ENCODE peak calls at places on chromosomes 13 and 19, in ten cellular contexts. L is fibroblast of lung; Q is cardiac muscle cell; M is HepG2; A is CD8-positive, alpha-beta T cell; H is left ventricle myocardium inferior; C is body of pancreas; T is tibial artery; Z is lower lobe of right lung; W is heart left ventricle. Y is an unnamed sample. For H3K4me1, the result is how much of the 10 kb centered on the place peaks cover.

GRCh38 chr13:40130871-40131636 is 475.6 kb downstream of the COG6 start:
- DNase-seq in L (peak), Q (peak), M (peak), A (no peak), H (no peak), C (no peak), T (no peak), Z (no peak), W (no peak), Y (no peak)

GRCh38 chr19:21164541-21164940 is 22.7 kb downstream of the ZNF431 start:
- DNase-seq in L (no peak), Q (no peak), M (no peak), A (no peak), H (no peak), C (no peak), T (no peak), Z (no peak), W (no peak), Y (no peak)

GRCh38 chr13:52010890-52011689 is at the start of gene ATP7B:
- DNase-seq in L (no peak), Q (peak), M (peak), A (no peak), H (no peak), C (peak), T (no peak), Z (no peak), W (peak), Y (no peak)

GRCh38 chr19:58196911-58197616 is 14.2 kb downstream of the ZNF274 start:
- DNase-seq in L (peak), Q (peak), M (peak), A (no peak), H (no peak), C (no peak), T (no peak), Z (no peak), W (no peak), Y (no peak)

GRCh38 chr19:22708983-22709382 is 74.9 kb downstream of the ZNF492 start:
- DNase-seq in L (no peak), Q (no peak), M (no peak), A (no peak), H (no peak), C (no peak), T (no peak), Z (no peak), W (no peak), Y (no peak)

GRCh38 chr19:41903161-41903953 is 20.4 kb downstream of the ARHGEF1 start:
- DNase-seq in L (no peak), Q (no peak), M (no peak), A (no peak), H (no peak), C (no peak), T (no peak), Z (no peak), W (no peak), Y (no peak)

GRCh38 chr13:30865131-30866009 is 40.7 kb upstream of the MEDAG start:
- DNase-seq in L (peak), Q (peak), M (peak), A (peak), H (peak), C (peak), T (peak), Z (peak), W (peak), Y (peak)

GRCh38 chr13:74070065-74070464 is 64.1 kb downstream of the KLF12 start:
- DNase-seq in L (no peak), Q (no peak), M (no peak), A (peak), H (no peak), C (no peak), T (no peak), Z (no peak), W (no peak), Y (no peak)

GRCh38 chr13:51041126-51041525 is 69.9 kb downstream of the C13orf42 start:
- DNase-seq in L (no peak), Q (no peak), M (no peak), A (no peak), H (no peak), C (no peak), T (no peak), Z (no peak), W (no peak), Y (no peak)

GRCh38 chr19:771332-771785 is 20.4 kb downstream of the MISP start:
- DNase-seq in L (peak), Q (peak), M (peak), A (no peak), H (no peak), C (no peak), T (no peak), Z (no peak), W (no peak), Y (peak)

GRCh38 chr19:41575998-41576397 is at the start of gene CEACAM21:
- DNase-seq in L (no peak), Q (no peak), M (no peak), A (no peak), H (peak), C (peak), T (no peak), Z (peak), W (peak), Y (peak)

GRCh38 chr13:30735025-30735967 is at the start of gene ALOX5AP:
- DNase-seq in L (no peak), Q (no peak), M (no peak), A (no peak), H (no peak), C (no peak), T (no peak), Z (no peak), W (no peak), Y (peak)

GRCh38 chr13:20788312-20788711 is 14.6 kb upstream of the EEF1AKMT1 start:
- DNase-seq in L (no peak), Q (no peak), M (no peak), A (no peak), H (no peak), C (no peak), T (no peak), Z (no peak), W (no peak), Y (no peak)

GRCh38 chr13:27481766-27482165 is 31.4 kb upstream of the MTIF3 start:
- DNase-seq in L (peak), Q (peak), M (peak), A (no peak), H (peak), C (peak), T (no peak), Z (peak), W (no peak), Y (peak)

GRCh38 chr19:30063184-30064020 is 121.4 kb downstream of the URI1 start:
- DNase-seq in L (no peak), Q (no peak), M (no peak), A (no peak), H (no peak), C (no peak), T (no peak), Z (peak), W (peak), Y (no peak)

GRCh38 chr13:111555268-111555633 is 234.8 kb downstream of the TEX29 start:
- DNase-seq in L (no peak), Q (no peak), M (no peak), A (no peak), H (no peak), C (no peak), T (no peak), Z (no peak), W (no peak), Y (no peak)

GRCh38 chr13:99960663-99961440 is 10.7 kb downstream of the ZIC5 start:
- DNase-seq in L (no peak), Q (no peak), M (no peak), A (no peak), H (no peak), C (no peak), T (no peak), Z (no peak), W (no peak), Y (no peak)

GRCh38 chr19:17752865-17753639 is 1.8 kb downstream of the FCHO1 start:
- DNase-seq in L (no peak), Q (no peak), M (no peak), A (no peak), H (no peak), C (no peak), T (no peak), Z (no peak), W (no peak), Y (peak)

GRCh38 chr19:47719047-47719885 is 6.0 kb downstream of the EHD2 start:
- DNase-seq in L (peak), Q (peak), M (peak), A (no peak), H (peak), C (peak), T (peak), Z (peak), W (peak), Y (no peak)

GRCh38 chr19:29501816-29502580 is 23.8 kb upstream of the VSTM2B start:
- DNase-seq in L (no peak), Q (no peak), M (no peak), A (no peak), H (no peak), C (no peak), T (no peak), Z (peak), W (no peak), Y (no peak)

GRCh38 chr13:65943024-65943423 is 1287.1 kb downstream of the PCDH9 start:
- DNase-seq in L (peak), Q (peak), M (no peak), A (no peak), H (no peak), C (no peak), T (no peak), Z (no peak), W (no peak), Y (no peak)

GRCh38 chr19:57280913-57281425 is 684 bp downstream of the ZNF460 start:
- DNase-seq in L (peak), Q (no peak), M (no peak), A (peak), H (no peak), C (no peak), T (no peak), Z (no peak), W (no peak), Y (peak)

GRCh38 chr19:30968210-30968609 is 381.0 kb downstream of the TSHZ3 start:
- DNase-seq in L (no peak), Q (no peak), M (no peak), A (no peak), H (no peak), C (no peak), T (no peak), Z (no peak), W (no peak), Y (peak)

GRCh38 chr19:42480335-42481095 is 37.8 kb upstream of the CXCL17 start:
- DNase-seq in L (peak), Q (peak), M (peak), A (no peak), H (no peak), C (peak), T (no peak), Z (no peak), W (no peak), Y (no peak)

GRCh38 chr19:42216653-42217521 is 590 bp downstream of the DEDD2 start:
- DNase-seq in L (peak), Q (peak), M (peak), A (no peak), H (peak), C (peak), T (peak), Z (peak), W (peak), Y (peak)

GRCh38 chr19:14411161-14411560 is 8.0 kb downstream of the DDX39A start:
- DNase-seq in L (no peak), Q (no peak), M (no peak), A (no peak), H (no peak), C (no peak), T (no peak), Z (no peak), W (no peak), Y (peak)

GRCh38 chr13:66425741-66426140 is 804.4 kb downstream of the PCDH9 start:
- DNase-seq in L (peak), Q (no peak), M (no peak), A (no peak), H (no peak), C (no peak), T (no peak), Z (no peak), W (no peak), Y (no peak)

GRCh38 chr19:41795031-41795461 is 1.3 kb upstream of the CEACAM3 start:
- DNase-seq in L (peak), Q (peak), M (peak), A (peak), H (no peak), C (peak), T (no peak), Z (no peak), W (no peak), Y (peak)

GRCh38 chr19:49512970-49513745 is 697 bp downstream of the FCGRT start:
- DNase-seq in L (no peak), Q (no peak), M (peak), A (no peak), H (peak), C (peak), T (no peak), Z (peak), W (peak), Y (peak)

GRCh38 chr19:49114630-49115363 is 627 bp downstream of the LIN7B start:
- DNase-seq in L (peak), Q (peak), M (peak), A (peak), H (peak), C (peak), T (peak), Z (peak), W (peak), Y (peak)

GRCh38 chr19:16045171-16045570 is 31.1 kb upstream of the TPM4 start:
- DNase-seq in L (no peak), Q (no peak), M (no peak), A (no peak), H (no peak), C (no peak), T (no peak), Z (no peak), W (no peak), Y (no peak)

GRCh38 chr19:37014456-37014855 is 63.8 kb upstream of the ZNF420 start:
- DNase-seq in L (no peak), Q (no peak), M (no peak), A (no peak), H (no peak), C (no peak), T (no peak), Z (no peak), W (no peak), Y (no peak)

GRCh38 chr13:100438059-100438788 is 150.4 kb downstream of the GGACT start:
- DNase-seq in L (no peak), Q (no peak), M (no peak), A (no peak), H (no peak), C (no peak), T (no peak), Z (no peak), W (no peak), Y (no peak)

GRCh38 chr13:29541400-29541799 is 54.1 kb downstream of the SLC7A1 start:
- DNase-seq in L (no peak), Q (no peak), M (no peak), A (no peak), H (no peak), C (no peak), T (no peak), Z (no peak), W (no peak), Y (no peak)

GRCh38 chr19:48741222-48741999 is 1.0 kb upstream of the RASIP1 start:
- DNase-seq in L (no peak), Q (no peak), M (no peak), A (no peak), H (peak), C (peak), T (no peak), Z (no peak), W (peak), Y (peak)

GRCh38 chr19:55694241-55694655 is 19.2 kb downstream of the EPN1 start:
- DNase-seq in L (no peak), Q (no peak), M (no peak), A (no peak), H (no peak), C (no peak), T (peak), Z (peak), W (no peak), Y (no peak)

GRCh38 chr13:88979465-88980180 is 1308.5 kb downstream of the SLITRK5 start:
- DNase-seq in L (peak), Q (peak), M (no peak), A (no peak), H (no peak), C (no peak), T (no peak), Z (no peak), W (peak), Y (peak)

GRCh38 chr13:97276862-97277269 is 54.7 kb downstream of the MBNL2 start:
- DNase-seq in L (peak), Q (no peak), M (no peak), A (no peak), H (no peak), C (no peak), T (no peak), Z (no peak), W (no peak), Y (no peak)

GRCh38 chr19:46381746-46382345 is 31.5 kb downstream of the CCDC8 start:
- DNase-seq in L (no peak), Q (no peak), M (no peak), A (no peak), H (no peak), C (no peak), T (no peak), Z (no peak), W (no peak), Y (no peak)

GRCh38 chr13:28333204-28333900 is 161.6 kb downstream of the FLT1 start:
- DNase-seq in L (no peak), Q (no peak), M (no peak), A (no peak), H (no peak), C (no peak), T (no peak), Z (no peak), W (no peak), Y (peak)

GRCh38 chr19:2175742-2176141 is 12.0 kb downstream of the DOT1L start:
- DNase-seq in L (no peak), Q (no peak), M (no peak), A (no peak), H (no peak), C (no peak), T (no peak), Z (no peak), W (no peak), Y (no peak)

GRCh38 chr19:2176336-2176994 is 12.7 kb downstream of the DOT1L start:
- DNase-seq in L (no peak), Q (no peak), M (no peak), A (no peak), H (no peak), C (no peak), T (no peak), Z (peak), W (no peak), Y (no peak)

GRCh38 chr19:2173388-2173787 is 9.7 kb downstream of the DOT1L start:
- DNase-seq in L (no peak), Q (no peak), M (no peak), A (no peak), H (no peak), C (no peak), T (no peak), Z (no peak), W (no peak), Y (no peak)

GRCh38 chr19:2171349-2172145 is 7.8 kb downstream of the DOT1L start:
- DNase-seq in L (peak), Q (peak), M (peak), A (peak), H (peak), C (peak), T (no peak), Z (peak), W (peak), Y (peak)

DNA sequence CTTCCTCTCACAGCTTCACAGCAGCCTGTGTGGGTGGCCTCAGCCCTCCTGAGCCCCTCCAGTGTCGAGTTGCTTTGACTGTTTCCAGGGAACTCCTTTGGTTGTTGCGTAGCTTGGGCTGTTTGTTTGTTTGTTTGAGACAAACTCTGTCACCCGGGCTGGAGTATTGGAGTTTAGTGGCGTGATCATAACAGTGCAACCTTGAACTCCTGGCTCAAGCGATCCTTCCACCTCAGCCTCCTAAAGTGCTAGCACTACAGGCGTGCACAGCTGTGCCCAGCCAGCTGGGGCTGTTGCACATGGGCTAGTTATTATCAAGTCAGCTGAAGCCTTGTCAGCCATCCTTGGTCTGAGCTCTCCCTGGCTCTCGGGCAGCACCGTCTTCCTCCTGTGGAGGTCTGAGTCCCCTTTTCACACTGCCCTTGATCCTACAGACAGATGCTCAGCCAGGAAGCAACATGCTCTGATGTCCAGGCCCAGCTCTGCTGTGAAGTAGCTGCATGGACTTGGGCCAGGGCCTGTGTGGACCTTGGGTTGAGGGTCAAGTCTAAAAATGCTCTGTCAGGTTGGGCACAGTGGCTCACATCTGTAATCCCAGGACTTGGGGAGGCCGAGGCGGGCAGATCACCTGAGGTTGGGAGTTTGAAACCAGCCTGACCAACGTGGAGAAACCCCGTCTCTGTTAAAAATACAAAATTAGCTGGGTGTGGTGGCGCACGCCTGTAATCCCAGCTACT is 10.3 kb downstream of the DOT1L start:
- DNase-seq in L (no peak), Q (no peak), M (peak), A (no peak), H (no peak), C (no peak), T (no peak), Z (no peak), W (no peak), Y (no peak)
- H3K4me1 ChIP-seq in L (under half), Q (half or more), M (half or more), A (under half), H (half or more), C (half or more), T (under half), Z (half or more), W (under half), Y (under half)

DNA sequence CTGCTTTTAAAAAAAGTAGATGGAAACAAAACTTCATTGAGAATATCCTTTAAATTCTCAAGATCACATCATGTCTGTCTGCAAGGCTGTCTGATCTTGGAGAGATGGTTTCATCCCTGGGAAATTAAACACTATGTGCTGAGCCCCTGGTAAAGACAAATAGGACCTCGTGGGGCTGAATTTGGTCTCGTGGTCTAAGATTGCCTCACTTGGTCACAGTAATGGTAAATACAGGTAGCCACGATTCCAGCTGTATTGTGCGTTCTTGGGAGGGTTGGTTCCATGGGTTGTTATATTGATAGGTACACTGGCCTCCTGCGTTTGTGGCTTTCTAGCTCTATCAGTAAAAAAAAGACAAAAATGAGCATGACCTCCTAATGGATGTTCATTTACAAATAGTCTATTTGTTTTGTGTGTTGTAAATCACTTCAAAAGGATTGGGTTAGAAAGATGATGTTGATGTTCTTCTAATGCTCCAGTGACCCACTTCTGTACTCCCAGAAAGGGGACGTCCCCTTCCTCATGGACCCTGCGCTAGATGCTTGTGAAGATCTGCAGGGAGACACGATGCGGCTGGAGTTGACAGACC is 1.7 kb downstream of the CEBPG start:
- DNase-seq in L (no peak), Q (no peak), M (no peak), A (no peak), H (no peak), C (no peak), T (no peak), Z (no peak), W (no peak), Y (no peak)
- H3K4me1 ChIP-seq in L (under half), Q (under half), M (half or more), A (under half), H (half or more), C (half or more), T (under half), Z (under half), W (under half), Y (under half)

GRCh38 chr19:5030822-5031221 is 61.9 kb downstream of the KDM4B start:
- DNase-seq in L (no peak), Q (no peak), M (no peak), A (no peak), H (no peak), C (no peak), T (no peak), Z (no peak), W (no peak), Y (no peak)
- H3K4me1 ChIP-seq in L (under half), Q (under half), M (under half), A (under half), H (half or more), C (under half), T (under half), Z (under half), W (under half), Y (under half)

GRCh38 chr13:113489549-113490495 is 689 bp downstream of the DCUN1D2 start:
- DNase-seq in L (peak), Q (peak), M (no peak), A (peak), H (no peak), C (no peak), T (peak), Z (peak), W (no peak), Y (peak)
- H3K4me1 ChIP-seq in L (under half), Q (under half), M (half or more), A (under half), H (half or more), C (half or more), T (under half), Z (under half), W (under half), Y (half or more)

GRCh38 chr19:1941146-1942077 is at the start of gene CSNK1G2:
- DNase-seq in L (no peak), Q (no peak), M (no peak), A (peak), H (no peak), C (no peak), T (no peak), Z (peak), W (no peak), Y (peak)
- H3K4me1 ChIP-seq in L (under half), Q (under half), M (under half), A (under half), H (half or more), C (under half), T (under half), Z (under half), W (under half), Y (under half)

GRCh38 chr13:109770436-109770835 is 15.9 kb downstream of the IRS2 start:
- DNase-seq in L (no peak), Q (no peak), M (no peak), A (no peak), H (no peak), C (no peak), T (no peak), Z (no peak), W (no peak), Y (no peak)
- H3K4me1 ChIP-seq in L (under half), Q (under half), M (under half), A (under half), H (under half), C (under half), T (under half), Z (under half), W (under half), Y (under half)

Y was measured in Karpas-422.